ENCODE peak calls at places on chromosomes 12 and 14, in five cellular contexts. One of them, this sample, is unnamed.

GRCh38 chr14:101887219-101887618 is 77.2 kb upstream of the DYNC1H1 start:
- DNase-seq in islet precursor cell: no peak
- DNase-seq in frontal cortex: no peak
- DNase-seq in NCI-H69: no peak
- DNase-seq in NCI-H146: no peak
- DNase-seq in this sample: no peak

GRCh38 chr14:23294734-23295561 is 7.7 kb downstream of the PPP1R3E start:
- DNase-seq in islet precursor cell: peak; percentile 67
- DNase-seq in frontal cortex: no peak
- DNase-seq in NCI-H69: peak; percentile 78
- DNase-seq in NCI-H146: peak; percentile 51
- DNase-seq in this sample: peak; percentile 40

GRCh38 chr12:49635656-49636055 is 12.3 kb downstream of the PRPF40B start:
- DNase-seq in islet precursor cell: peak; percentile 45
- DNase-seq in frontal cortex: no peak
- DNase-seq in NCI-H69: no peak
- DNase-seq in NCI-H146: no peak
- DNase-seq in this sample: no peak

GRCh38 chr14:104979758-104980591 is 1.8 kb upstream of the AHNAK2 start:
- DNase-seq in islet precursor cell: peak; percentile 66
- DNase-seq in frontal cortex: no peak
- DNase-seq in NCI-H69: peak; percentile 43
- DNase-seq in NCI-H146: no peak
- DNase-seq in this sample: no peak

GRCh38 chr12:54689034-54689372 is 40.8 kb upstream of the DCD start:
- DNase-seq in islet precursor cell: no peak
- DNase-seq in frontal cortex: no peak
- DNase-seq in NCI-H69: peak; percentile 10
- DNase-seq in NCI-H146: no peak
- DNase-seq in this sample: no peak

GRCh38 chr12:11545438-11546330 is 103.8 kb upstream of the ETV6 start:
- DNase-seq in islet precursor cell: peak; percentile 70
- DNase-seq in frontal cortex: no peak
- DNase-seq in NCI-H69: no peak
- DNase-seq in NCI-H146: no peak
- DNase-seq in this sample: no peak

GRCh38 chr12:131040491-131040890 is 86.8 kb downstream of the ADGRD1 start:
- DNase-seq in islet precursor cell: no peak
- DNase-seq in frontal cortex: no peak
- DNase-seq in NCI-H69: no peak
- DNase-seq in NCI-H146: no peak
- DNase-seq in this sample: no peak

GRCh38 chr12:22792198-22792597 is 167.2 kb downstream of the ETNK1 start:
- DNase-seq in islet precursor cell: no peak
- DNase-seq in frontal cortex: no peak
- DNase-seq in NCI-H69: no peak
- DNase-seq in NCI-H146: no peak
- DNase-seq in this sample: no peak

GRCh38 chr14:74038015-74038859 is 19.1 kb downstream of the BBOF1 start:
- DNase-seq in islet precursor cell: no peak
- DNase-seq in frontal cortex: no peak
- DNase-seq in NCI-H69: peak; percentile 71
- DNase-seq in NCI-H146: peak; percentile 19
- DNase-seq in this sample: peak; percentile 60

GRCh38 chr12:7093892-7094291 is 1.6 kb upstream of the C1R start:
- DNase-seq in islet precursor cell: no peak
- DNase-seq in frontal cortex: no peak
- DNase-seq in NCI-H69: no peak
- DNase-seq in NCI-H146: no peak
- DNase-seq in this sample: no peak

GRCh38 chr12:116054280-116054679 is 223.2 kb downstream of the MED13L start:
- DNase-seq in islet precursor cell: no peak
- DNase-seq in frontal cortex: no peak
- DNase-seq in NCI-H69: no peak
- DNase-seq in NCI-H146: no peak
- DNase-seq in this sample: no peak